ENCODE peak calls at places on chromosomes 3 and 15, in nine cellular contexts. One of them, this sample, is unnamed.
A peak's percentile ranks its signal among the peaks of the same experiment; 100 is the strongest.

GRCh38 chr15:98177950-98178848 is 217.7 kb downstream of the ARRDC4 start:
- DNase-seq in RKO: peak; percentile 75
- DNase-seq in activated CD4-positive, alpha-beta T cell treated with anti-CD3 and anti-CD28 coated beads for 24 hours: no peak
- DNase-seq in RPMI7951: peak; percentile 81
- DNase-seq in tibial nerve: no peak
- DNase-seq in left ventricle myocardium inferior: no peak
- DNase-seq in astrocyte: peak; percentile 50
- DNase-seq in A549: peak; percentile 70
- DNase-seq in RWPE2: no peak
- DNase-seq in this sample: no peak

GRCh38 chr3:37250435-37250834 is 76.1 kb upstream of the LRRFIP2 start:
- DNase-seq in RKO: no peak
- DNase-seq in activated CD4-positive, alpha-beta T cell treated with anti-CD3 and anti-CD28 coated beads for 24 hours: no peak
- DNase-seq in RPMI7951: no peak
- DNase-seq in tibial nerve: no peak
- DNase-seq in left ventricle myocardium inferior: no peak
- DNase-seq in astrocyte: peak; percentile 14
- DNase-seq in A549: no peak
- DNase-seq in RWPE2: no peak
- DNase-seq in this sample: no peak

GRCh38 chr15:73851679-73852078 is 21.7 kb upstream of the TBC1D21 start:
- DNase-seq in RKO: peak; percentile 57
- DNase-seq in activated CD4-positive, alpha-beta T cell treated with anti-CD3 and anti-CD28 coated beads for 24 hours: peak; percentile 7
- DNase-seq in RPMI7951: peak; percentile 66
- DNase-seq in tibial nerve: no peak
- DNase-seq in left ventricle myocardium inferior: no peak
- DNase-seq in astrocyte: peak; percentile 47
- DNase-seq in A549: peak; percentile 44
- DNase-seq in RWPE2: peak; percentile 75
- DNase-seq in this sample: no peak

GRCh38 chr15:92393287-92393993 is at the start of gene ST8SIA2:
- DNase-seq in RKO: no peak
- DNase-seq in activated CD4-positive, alpha-beta T cell treated with anti-CD3 and anti-CD28 coated beads for 24 hours: no peak
- DNase-seq in RPMI7951: peak; percentile 68
- DNase-seq in tibial nerve: no peak
- DNase-seq in left ventricle myocardium inferior: peak; percentile 32
- DNase-seq in astrocyte: peak; percentile 28
- DNase-seq in A549: peak; percentile 33
- DNase-seq in RWPE2: no peak
- DNase-seq in this sample: peak; percentile 5

GRCh38 chr3:129070086-129070875 is 9.7 kb downstream of the GP9 start:
- DNase-seq in RKO: no peak
- DNase-seq in activated CD4-positive, alpha-beta T cell treated with anti-CD3 and anti-CD28 coated beads for 24 hours: no peak
- DNase-seq in RPMI7951: no peak
- DNase-seq in tibial nerve: no peak
- DNase-seq in left ventricle myocardium inferior: no peak
- DNase-seq in astrocyte: no peak
- DNase-seq in A549: no peak
- DNase-seq in RWPE2: no peak
- DNase-seq in this sample: no peak

GRCh38 chr15:75123395-75123794 is 78.3 kb upstream of the C15orf39 start:
- DNase-seq in RKO: no peak
- DNase-seq in activated CD4-positive, alpha-beta T cell treated with anti-CD3 and anti-CD28 coated beads for 24 hours: no peak
- DNase-seq in RPMI7951: peak; percentile 97
- DNase-seq in tibial nerve: no peak
- DNase-seq in left ventricle myocardium inferior: no peak
- DNase-seq in astrocyte: peak; percentile 84
- DNase-seq in A549: peak; percentile 57
- DNase-seq in RWPE2: no peak
- DNase-seq in this sample: no peak

GRCh38 chr3:83023050-83023449 is 1261.6 kb upstream of the GBE1 start:
- DNase-seq in RKO: no peak
- DNase-seq in activated CD4-positive, alpha-beta T cell treated with anti-CD3 and anti-CD28 coated beads for 24 hours: no peak
- DNase-seq in RPMI7951: no peak
- DNase-seq in tibial nerve: no peak
- DNase-seq in left ventricle myocardium inferior: no peak
- DNase-seq in astrocyte: no peak
- DNase-seq in A549: no peak
- DNase-seq in RWPE2: no peak
- DNase-seq in this sample: no peak

GRCh38 chr3:55708242-55708641 is 221.1 kb upstream of the WNT5A start:
- DNase-seq in RKO: no peak
- DNase-seq in activated CD4-positive, alpha-beta T cell treated with anti-CD3 and anti-CD28 coated beads for 24 hours: no peak
- DNase-seq in RPMI7951: no peak
- DNase-seq in tibial nerve: no peak
- DNase-seq in left ventricle myocardium inferior: no peak
- DNase-seq in astrocyte: no peak
- DNase-seq in A549: no peak
- DNase-seq in RWPE2: no peak
- DNase-seq in this sample: no peak

GRCh38 chr3:61719278-61719977 is 158.1 kb downstream of the PTPRG start:
- DNase-seq in RKO: no peak
- DNase-seq in activated CD4-positive, alpha-beta T cell treated with anti-CD3 and anti-CD28 coated beads for 24 hours: no peak
- DNase-seq in RPMI7951: no peak
- DNase-seq in tibial nerve: no peak
- DNase-seq in left ventricle myocardium inferior: no peak
- DNase-seq in astrocyte: no peak
- DNase-seq in A549: no peak
- DNase-seq in RWPE2: no peak
- DNase-seq in this sample: no peak

GRCh38 chr15:50549326-50549725 is 2.9 kb upstream of the USP50 start:
- DNase-seq in RKO: no peak
- DNase-seq in activated CD4-positive, alpha-beta T cell treated with anti-CD3 and anti-CD28 coated beads for 24 hours: no peak
- DNase-seq in RPMI7951: peak; percentile 17
- DNase-seq in tibial nerve: no peak
- DNase-seq in left ventricle myocardium inferior: no peak
- DNase-seq in astrocyte: no peak
- DNase-seq in A549: no peak
- DNase-seq in RWPE2: no peak
- DNase-seq in this sample: no peak

GRCh38 chr3:71710906-71711494 is 14.2 kb downstream of the EIF4E3 start:
- DNase-seq in RKO: peak; percentile 76
- DNase-seq in activated CD4-positive, alpha-beta T cell treated with anti-CD3 and anti-CD28 coated beads for 24 hours: no peak
- DNase-seq in RPMI7951: peak; percentile 63
- DNase-seq in tibial nerve: no peak
- DNase-seq in left ventricle myocardium inferior: no peak
- DNase-seq in astrocyte: peak; percentile 46
- DNase-seq in A549: peak; percentile 51
- DNase-seq in RWPE2: no peak
- DNase-seq in this sample: no peak

GRCh38 chr3:52216585-52217408 is 8.6 kb downstream of the TLR9 start:
- DNase-seq in RKO: no peak
- DNase-seq in activated CD4-positive, alpha-beta T cell treated with anti-CD3 and anti-CD28 coated beads for 24 hours: no peak
- DNase-seq in RPMI7951: peak; percentile 97
- DNase-seq in tibial nerve: no peak
- DNase-seq in left ventricle myocardium inferior: peak; percentile 65
- DNase-seq in astrocyte: peak; percentile 77
- DNase-seq in A549: no peak
- DNase-seq in RWPE2: peak; percentile 93
- DNase-seq in this sample: peak; percentile 89

GRCh38 chr3:190044142-190044541 is 76.6 kb downstream of the P3H2 start:
- DNase-seq in RKO: no peak
- DNase-seq in activated CD4-positive, alpha-beta T cell treated with anti-CD3 and anti-CD28 coated beads for 24 hours: no peak
- DNase-seq in RPMI7951: peak; percentile 47
- DNase-seq in tibial nerve: no peak
- DNase-seq in left ventricle myocardium inferior: no peak
- DNase-seq in astrocyte: peak; percentile 75
- DNase-seq in A549: no peak
- DNase-seq in RWPE2: no peak
- DNase-seq in this sample: no peak

GRCh38 chr3:126549861-126550487 is 8.8 kb downstream of the C3orf22 start:
- DNase-seq in RKO: no peak
- DNase-seq in activated CD4-positive, alpha-beta T cell treated with anti-CD3 and anti-CD28 coated beads for 24 hours: no peak
- DNase-seq in RPMI7951: no peak
- DNase-seq in tibial nerve: no peak
- DNase-seq in left ventricle myocardium inferior: no peak
- DNase-seq in astrocyte: no peak
- DNase-seq in A549: no peak
- DNase-seq in RWPE2: peak; percentile 34
- DNase-seq in this sample: no peak

GRCh38 chr3:60399861-60400845 is 851.1 kb downstream of the FHIT start:
- DNase-seq in RKO: peak; percentile 1
- DNase-seq in activated CD4-positive, alpha-beta T cell treated with anti-CD3 and anti-CD28 coated beads for 24 hours: no peak
- DNase-seq in RPMI7951: no peak
- DNase-seq in tibial nerve: no peak
- DNase-seq in left ventricle myocardium inferior: no peak
- DNase-seq in astrocyte: peak; percentile 7
- DNase-seq in A549: no peak
- DNase-seq in RWPE2: no peak
- DNase-seq in this sample: no peak

GRCh38 chr3:192216067-192216466 is 511.3 kb downstream of the FGF12 start:
- DNase-seq in RKO: no peak
- DNase-seq in activated CD4-positive, alpha-beta T cell treated with anti-CD3 and anti-CD28 coated beads for 24 hours: no peak
- DNase-seq in RPMI7951: no peak
- DNase-seq in tibial nerve: no peak
- DNase-seq in left ventricle myocardium inferior: no peak
- DNase-seq in astrocyte: no peak
- DNase-seq in A549: no peak
- DNase-seq in RWPE2: no peak
- DNase-seq in this sample: no peak

GRCh38 chr15:30859091-30859874 is 44.4 kb upstream of the FAN1 start:
- DNase-seq in RKO: peak; percentile 63
- DNase-seq in activated CD4-positive, alpha-beta T cell treated with anti-CD3 and anti-CD28 coated beads for 24 hours: no peak
- DNase-seq in RPMI7951: peak; percentile 23
- DNase-seq in tibial nerve: no peak
- DNase-seq in left ventricle myocardium inferior: no peak
- DNase-seq in astrocyte: peak; percentile 4
- DNase-seq in A549: peak; percentile 42
- DNase-seq in RWPE2: no peak
- DNase-seq in this sample: no peak

GRCh38 chr15:44015555-44015954 is 179.5 kb downstream of the FRMD5 start:
- DNase-seq in RKO: no peak
- DNase-seq in activated CD4-positive, alpha-beta T cell treated with anti-CD3 and anti-CD28 coated beads for 24 hours: no peak
- DNase-seq in RPMI7951: no peak
- DNase-seq in tibial nerve: no peak
- DNase-seq in left ventricle myocardium inferior: no peak
- DNase-seq in astrocyte: no peak
- DNase-seq in A549: no peak
- DNase-seq in RWPE2: no peak
- DNase-seq in this sample: no peak

GRCh38 chr15:100544946-100545345 is 16.2 kb upstream of the CERS3 start:
- DNase-seq in RKO: no peak
- DNase-seq in activated CD4-positive, alpha-beta T cell treated with anti-CD3 and anti-CD28 coated beads for 24 hours: no peak
- DNase-seq in RPMI7951: no peak
- DNase-seq in tibial nerve: no peak
- DNase-seq in left ventricle myocardium inferior: no peak
- DNase-seq in astrocyte: no peak
- DNase-seq in A549: no peak
- DNase-seq in RWPE2: no peak
- DNase-seq in this sample: no peak

GRCh38 chr3:147975165-147975564 is 566.0 kb downstream of the ZIC1 start:
- DNase-seq in RKO: no peak
- DNase-seq in activated CD4-positive, alpha-beta T cell treated with anti-CD3 and anti-CD28 coated beads for 24 hours: no peak
- DNase-seq in RPMI7951: no peak
- DNase-seq in tibial nerve: no peak
- DNase-seq in left ventricle myocardium inferior: no peak
- DNase-seq in astrocyte: no peak
- DNase-seq in A549: no peak
- DNase-seq in RWPE2: no peak
- DNase-seq in this sample: no peak

GRCh38 chr3:108404409-108404808 is 106.0 kb downstream of the MYH15 start:
- DNase-seq in RKO: no peak
- DNase-seq in activated CD4-positive, alpha-beta T cell treated with anti-CD3 and anti-CD28 coated beads for 24 hours: no peak
- DNase-seq in RPMI7951: no peak
- DNase-seq in tibial nerve: no peak
- DNase-seq in left ventricle myocardium inferior: no peak
- DNase-seq in astrocyte: peak; percentile 22
- DNase-seq in A549: no peak
- DNase-seq in RWPE2: no peak
- DNase-seq in this sample: no peak